ENCODE peak calls at places on chromosomes 16 and 17, in five cellular contexts. R, M, T, B and D are unnamed samples.

GRCh38 chr17:45019177-45019711 is 32.2 kb downstream of the DCAKD start:
- DNase-seq in B (no peak), M (no peak), T (peak; percentile 71), R (peak; percentile 22), D (no peak)

GRCh38 chr17:80261159-80261894 is 675 bp downstream of the RNF213 start:
- DNase-seq in M (peak; percentile 69), B (no peak), T (peak; percentile 75), R (peak; percentile 69), D (peak; percentile 33)

GRCh38 chr16:89210904-89211515 is 6.5 kb upstream of the ZNF778 start:
- DNase-seq in M (no peak), T (no peak), B (no peak), R (no peak), D (no peak)

GRCh38 chr16:19755268-19755667 is 37.2 kb downstream of the IQCK start:
- DNase-seq in T (no peak), M (no peak), B (no peak), R (no peak), D (no peak)

GRCh38 chr16:63623551-63624039 is 1498.3 kb downstream of the CDH11 start:
- DNase-seq in M (no peak), T (no peak), B (no peak), R (no peak), D (no peak)

GRCh38 chr17:10114931-10115535 is 83.4 kb downstream of the GAS7 start:
- DNase-seq in R (peak; percentile 43), M (peak; percentile 95), B (peak; percentile 81), T (peak; percentile 87), D (peak; percentile 83)

GRCh38 chr16:52756812-52757517 is 210.0 kb upstream of the TOX3 start:
- DNase-seq in R (no peak), B (no peak), M (no peak), T (no peak), D (no peak)

GRCh38 chr16:24776486-24777220 is 47.2 kb downstream of the TNRC6A start:
- DNase-seq in M (no peak), B (peak; percentile 9), R (no peak), T (no peak), D (no peak)

GRCh38 chr16:26765087-26765486 is 301.6 kb upstream of the C16orf82 start:
- DNase-seq in B (no peak), T (peak; percentile 19), M (no peak), R (no peak), D (no peak)

GRCh38 chr16:21242756-21243155 is 9.3 kb downstream of the ANKS4B start:
- DNase-seq in R (no peak), B (no peak), T (no peak), M (no peak), D (no peak)

GRCh38 chr17:44170499-44171201 is at the start of gene ASB16:
- DNase-seq in M (no peak), B (no peak), T (no peak), R (no peak), D (no peak)

GRCh38 chr17:41530062-41531048 is 2.2 kb upstream of the KRT19 start:
- DNase-seq in B (peak; percentile 28), R (no peak), M (no peak), T (peak; percentile 89), D (peak; percentile 44)

GRCh38 chr17:58200024-58200633 is 7.6 kb downstream of the EPX start:
- DNase-seq in R (peak; percentile 44), M (no peak), T (peak; percentile 89), B (no peak), D (no peak)

GRCh38 chr17:27577884-27578717 is 52.9 kb upstream of the LGALS9 start:
- DNase-seq in T (no peak), B (no peak), M (no peak), R (no peak), D (no peak)

GRCh38 chr17:77445908-77446535 is 305.3 kb downstream of the SEC14L1 start:
- DNase-seq in R (no peak), B (no peak), T (no peak), M (no peak), D (no peak)

GRCh38 chr16:17827313-17827712 is 356.6 kb upstream of the XYLT1 start:
- DNase-seq in T (no peak), M (no peak), B (no peak), R (no peak), D (no peak)

GRCh38 chr16:50653633-50654524 is 27.2 kb downstream of the SNX20 start:
- DNase-seq in R (no peak), B (no peak), T (no peak), M (no peak), D (no peak)

GRCh38 chr16:14321542-14321941 is 250.4 kb downstream of the MRTFB start:
- DNase-seq in B (no peak), R (no peak), T (peak; percentile 52), M (no peak), D (no peak)

GRCh38 chr16:14324581-14324980 is 253.5 kb downstream of the MRTFB start:
- DNase-seq in B (no peak), M (no peak), T (no peak), R (no peak), D (no peak)

GRCh38 chr16:14322186-14322585 is 251.1 kb downstream of the MRTFB start:
- DNase-seq in T (no peak), R (no peak), M (no peak), B (no peak), D (no peak)

GRCh38 chr16:14315683-14316320 is 244.7 kb downstream of the MRTFB start:
- DNase-seq in B (no peak), R (no peak), T (no peak), M (no peak), D (no peak)

DNA sequence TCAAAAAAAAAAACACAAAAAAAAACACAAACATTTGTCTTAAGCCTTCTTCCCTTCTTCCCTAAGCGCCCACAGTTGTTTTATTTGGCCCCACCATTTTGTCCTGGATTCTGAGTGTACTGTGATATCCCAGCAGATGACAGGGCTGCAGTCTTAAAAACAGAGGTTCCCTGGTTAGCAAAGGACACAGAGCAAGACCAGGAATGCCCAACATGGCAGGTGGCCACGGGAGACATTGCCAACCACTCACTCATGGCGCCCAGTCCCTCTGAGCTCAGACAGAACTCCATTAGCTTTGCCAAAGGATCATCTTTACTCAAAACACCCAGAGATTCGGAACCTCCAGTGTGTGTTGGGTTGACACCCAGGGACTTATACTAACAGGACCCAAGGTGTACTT is 249.3 kb downstream of the MRTFB start:
- DNase-seq in B (no peak), M (no peak), T (no peak), R (no peak), D (no peak)
- TF ChIP-seq CTCF in B (no peak), M (no peak), T (no peak), R (no peak), D (no peak)

GRCh38 chr16:70252355-70252988 is 732 bp upstream of the EXOSC6 start:
- DNase-seq in R (no peak), B (no peak), M (no peak), T (peak; percentile 30), D (no peak)
- TF ChIP-seq CTCF in R (no peak), B (no peak), M (no peak), T (peak; percentile 37), D (no peak)

GRCh38 chr16:30957456-30958163 is at the start of gene SETD1A:
- DNase-seq in B (peak; percentile 93), R (peak; percentile 97), M (peak; percentile 96), T (peak; percentile 91), D (peak; percentile 92)
- TF ChIP-seq CTCF in B (no peak), R (no peak), M (no peak), T (no peak), D (no peak)

GRCh38 chr17:49327835-49328784 is 33.9 kb downstream of the ZNF652 start:
- DNase-seq in M (no peak), R (no peak), T (no peak), B (no peak), D (no peak)
- TF ChIP-seq CTCF in M (no peak), R (no peak), T (no peak), B (no peak), D (no peak)

GRCh38 chr16:64951193-64951592 is 170.7 kb downstream of the CDH11 start:
- DNase-seq in R (no peak), B (no peak), T (no peak), M (no peak), D (no peak)

GRCh38 chr16:64950731-64951130 is 171.1 kb downstream of the CDH11 start:
- DNase-seq in B (no peak), R (no peak), M (no peak), T (no peak), D (no peak)

GRCh38 chr16:64952177-64952576 is 169.7 kb downstream of the CDH11 start:
- DNase-seq in T (no peak), M (no peak), R (no peak), B (no peak), D (no peak)

GRCh38 chr16:64951681-64952080 is 170.2 kb downstream of the CDH11 start:
- DNase-seq in B (no peak), M (no peak), T (no peak), R (no peak), D (no peak)

DNA sequence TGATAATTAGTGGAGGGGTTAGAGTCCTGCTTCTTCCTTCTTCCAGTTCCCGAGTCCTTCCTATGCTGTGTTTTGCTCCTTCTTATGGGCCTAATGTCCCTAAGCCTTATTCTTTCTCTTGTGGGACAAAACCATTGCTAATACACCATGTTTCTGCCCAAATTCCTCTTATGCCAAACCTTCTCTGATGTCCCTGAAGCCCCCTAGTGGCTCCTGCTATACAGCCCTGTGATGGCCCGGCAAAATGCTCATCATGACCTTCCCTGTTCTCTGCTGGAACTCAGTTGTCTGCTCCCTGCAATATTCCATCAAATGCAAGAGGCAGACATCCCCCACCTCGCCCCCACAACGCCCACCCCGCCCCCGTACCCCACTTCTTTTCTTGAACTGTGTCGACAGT is 171.6 kb downstream of the CDH11 start:
- DNase-seq in B (no peak), T (no peak), M (no peak), R (no peak), D (no peak)
- TF ChIP-seq CTCF in B (no peak), T (no peak), M (no peak), R (no peak), D (no peak)